ENCODE peak calls at places on chromosomes 3 and 15, in five cellular contexts. V is cardiac fibroblast, M is psoas muscle, D is fibroblast of pulmonary artery, X is right atrium auricular region. Z is an unnamed sample.

GRCh38 chr15:96353378-96353930 is 23.0 kb downstream of the NR2F2 start:
- DNase-seq in D (no peak), M (no peak), V (no peak), X (no peak), Z (peak)

GRCh38 chr3:110518031-110518430 is 553.6 kb upstream of the NECTIN3 start:
- DNase-seq in V (no peak), D (no peak), X (no peak), M (no peak), Z (no peak)

GRCh38 chr3:67518196-67518595 is 136.2 kb downstream of the SUCLG2 start:
- DNase-seq in V (no peak), X (no peak), D (no peak), M (no peak), Z (no peak)

GRCh38 chr3:124577494-124578167 is 152.6 kb upstream of the UMPS start:
- DNase-seq in M (no peak), D (no peak), V (no peak), X (no peak), Z (no peak)

GRCh38 chr3:132255041-132255745 is 62.0 kb upstream of the ACP3 start:
- DNase-seq in M (no peak), V (peak), X (no peak), D (peak), Z (no peak)

GRCh38 chr15:70328137-70329115 is 230.7 kb upstream of the TLE3 start:
- DNase-seq in D (peak), X (peak), V (peak), M (peak), Z (peak)

GRCh38 chr15:43103939-43104338 is 1.9 kb downstream of the UBR1 start:
- DNase-seq in X (no peak), D (no peak), V (no peak), M (no peak), Z (no peak)

GRCh38 chr15:25667829-25668228 is 195.3 kb downstream of the ATP10A start:
- DNase-seq in D (no peak), X (no peak), M (no peak), V (no peak), Z (no peak)

GRCh38 chr3:187051724-187052364 is 87.5 kb downstream of the RPL39L start:
- DNase-seq in X (no peak), D (no peak), M (no peak), V (no peak), Z (no peak)

GRCh38 chr3:160796813-160797164 is 40.8 kb downstream of the PPM1L start:
- DNase-seq in D (no peak), M (no peak), X (no peak), V (no peak), Z (no peak)

GRCh38 chr15:71743861-71744382 is 66.4 kb upstream of the NR2E3 start:
- DNase-seq in D (peak), X (no peak), M (peak), V (peak), Z (peak)

GRCh38 chr3:174397848-174398247 is 461.3 kb upstream of the NAALADL2 start:
- DNase-seq in X (no peak), M (no peak), V (peak), D (peak), Z (no peak)

GRCh38 chr15:78103406-78104118 is 11.2 kb downstream of the SH2D7 start:
- DNase-seq in D (no peak), X (no peak), M (no peak), V (no peak), Z (no peak)

GRCh38 chr3:43394071-43394501 is 107.7 kb downstream of the SNRK start:
- DNase-seq in X (peak), V (peak), D (peak), M (peak), Z (peak)

GRCh38 chr15:52505141-52505540 is 23.5 kb downstream of the MYO5A start:
- DNase-seq in X (peak), V (no peak), D (no peak), M (peak), Z (no peak)

GRCh38 chr3:69410301-69410700 is 24.4 kb upstream of the FRMD4B start:
- DNase-seq in V (peak), X (peak), M (peak), D (peak), Z (peak)

GRCh38 chr15:82810061-82810862 is 834 bp downstream of the WHAMM start:
- DNase-seq in M (peak), D (peak), X (no peak), V (peak), Z (no peak)

GRCh38 chr3:159882784-159883779 is 105.6 kb upstream of the IL12A start:
- DNase-seq in V (peak), M (no peak), D (peak), X (no peak), Z (no peak)

GRCh38 chr15:93900476-93901400 is 330.6 kb upstream of the MCTP2 start:
- DNase-seq in M (no peak), V (no peak), D (no peak), X (no peak), Z (no peak)

GRCh38 chr3:53726654-53727053 is 119.6 kb downstream of the CHDH start:
- DNase-seq in X (no peak), V (no peak), M (no peak), D (no peak), Z (no peak)

GRCh38 chr15:98567951-98568350 is 80.4 kb upstream of the IGF1R start:
- DNase-seq in X (no peak), D (no peak), V (peak), M (no peak), Z (no peak)